ENCODE peak calls at places on chromosomes 13 and 19, in nine cellular contexts. One of them, this sample, is unnamed.

GRCh38 chr13:33556828-33557227 is 261.1 kb upstream of the RFC3 start:
- DNase-seq in PC-3: peak; percentile 25
- DNase-seq in suprapubic skin: no peak
- DNase-seq in endothelial cell: no peak
- DNase-seq in mesenteric fat pad: no peak
- DNase-seq in EL: no peak
- DNase-seq in mucosa of gallbladder: no peak
- DNase-seq in left kidney: no peak
- DNase-seq in stimulated activated CD4-positive, alpha-beta T cell treated with anti-CD3 and anti-CD28 coated beads, Interleukin-15, amount 100 ng/mL, for 24 hours: no peak
- DNase-seq in this sample: no peak

GRCh38 chr13:53398051-53398450 is 369.4 kb downstream of the OLFM4 start:
- DNase-seq in PC-3: no peak
- DNase-seq in suprapubic skin: no peak
- DNase-seq in endothelial cell: no peak
- DNase-seq in mesenteric fat pad: no peak
- DNase-seq in EL: no peak
- DNase-seq in mucosa of gallbladder: no peak
- DNase-seq in left kidney: no peak
- DNase-seq in stimulated activated CD4-positive, alpha-beta T cell treated with anti-CD3 and anti-CD28 coated beads, Interleukin-15, amount 100 ng/mL, for 24 hours: no peak
- DNase-seq in this sample: no peak

GRCh38 chr13:26062853-26063444 is 11.1 kb upstream of the SHISA2 start:
- DNase-seq in PC-3: peak; percentile 76
- DNase-seq in suprapubic skin: no peak
- DNase-seq in endothelial cell: peak; percentile 54
- DNase-seq in mesenteric fat pad: no peak
- DNase-seq in EL: peak; percentile 43
- DNase-seq in mucosa of gallbladder: peak; percentile 53
- DNase-seq in left kidney: peak; percentile 86
- DNase-seq in stimulated activated CD4-positive, alpha-beta T cell treated with anti-CD3 and anti-CD28 coated beads, Interleukin-15, amount 100 ng/mL, for 24 hours: peak; percentile 29
- DNase-seq in this sample: peak; percentile 93

GRCh38 chr13:83057119-83057518 is 825.2 kb downstream of the SLITRK1 start:
- DNase-seq in PC-3: peak; percentile 14
- DNase-seq in suprapubic skin: no peak
- DNase-seq in endothelial cell: no peak
- DNase-seq in mesenteric fat pad: no peak
- DNase-seq in EL: peak; percentile 53
- DNase-seq in mucosa of gallbladder: no peak
- DNase-seq in left kidney: no peak
- DNase-seq in stimulated activated CD4-positive, alpha-beta T cell treated with anti-CD3 and anti-CD28 coated beads, Interleukin-15, amount 100 ng/mL, for 24 hours: no peak
- DNase-seq in this sample: no peak

GRCh38 chr19:2236285-2237050 is at the start of the genes PLEKHJ1 and SF3A2:
- DNase-seq in PC-3: peak; percentile 94
- DNase-seq in suprapubic skin: peak; percentile 98
- DNase-seq in endothelial cell: peak; percentile 98
- DNase-seq in mesenteric fat pad: peak; percentile 100
- DNase-seq in EL: peak; percentile 98
- DNase-seq in mucosa of gallbladder: peak; percentile 96
- DNase-seq in left kidney: peak; percentile 99
- DNase-seq in stimulated activated CD4-positive, alpha-beta T cell treated with anti-CD3 and anti-CD28 coated beads, Interleukin-15, amount 100 ng/mL, for 24 hours: peak; percentile 98
- DNase-seq in this sample: peak; percentile 94

GRCh38 chr13:20127563-20128458 is 33.0 kb downstream of the GJA3 start:
- DNase-seq in PC-3: peak; percentile 66
- DNase-seq in suprapubic skin: peak; percentile 82
- DNase-seq in endothelial cell: peak; percentile 51
- DNase-seq in mesenteric fat pad: peak; percentile 93
- DNase-seq in EL: peak; percentile 65
- DNase-seq in mucosa of gallbladder: peak; percentile 52
- DNase-seq in left kidney: peak; percentile 85
- DNase-seq in stimulated activated CD4-positive, alpha-beta T cell treated with anti-CD3 and anti-CD28 coated beads, Interleukin-15, amount 100 ng/mL, for 24 hours: peak; percentile 56
- DNase-seq in this sample: peak; percentile 87

GRCh38 chr13:28792992-28793391 is 27.1 kb upstream of the MTUS2 start:
- DNase-seq in PC-3: no peak
- DNase-seq in suprapubic skin: no peak
- DNase-seq in endothelial cell: no peak
- DNase-seq in mesenteric fat pad: no peak
- DNase-seq in EL: peak; percentile 77
- DNase-seq in mucosa of gallbladder: no peak
- DNase-seq in left kidney: no peak
- DNase-seq in stimulated activated CD4-positive, alpha-beta T cell treated with anti-CD3 and anti-CD28 coated beads, Interleukin-15, amount 100 ng/mL, for 24 hours: no peak
- DNase-seq in this sample: peak; percentile 26

GRCh38 chr19:8831373-8831772 is 731 bp downstream of the ZNF558 start:
- DNase-seq in PC-3: no peak
- DNase-seq in suprapubic skin: no peak
- DNase-seq in endothelial cell: no peak
- DNase-seq in mesenteric fat pad: no peak
- DNase-seq in EL: no peak
- DNase-seq in mucosa of gallbladder: no peak
- DNase-seq in left kidney: no peak
- DNase-seq in stimulated activated CD4-positive, alpha-beta T cell treated with anti-CD3 and anti-CD28 coated beads, Interleukin-15, amount 100 ng/mL, for 24 hours: no peak
- DNase-seq in this sample: no peak

GRCh38 chr19:1884291-1884718 is 991 bp downstream of the ABHD17A start:
- DNase-seq in PC-3: no peak
- DNase-seq in suprapubic skin: no peak
- DNase-seq in endothelial cell: no peak
- DNase-seq in mesenteric fat pad: no peak
- DNase-seq in EL: no peak
- DNase-seq in mucosa of gallbladder: no peak
- DNase-seq in left kidney: no peak
- DNase-seq in stimulated activated CD4-positive, alpha-beta T cell treated with anti-CD3 and anti-CD28 coated beads, Interleukin-15, amount 100 ng/mL, for 24 hours: no peak
- DNase-seq in this sample: peak; percentile 7

GRCh38 chr19:38769635-38770211 is 3.6 kb downstream of the LGALS7 start:
- DNase-seq in PC-3: no peak
- DNase-seq in suprapubic skin: peak; percentile 95
- DNase-seq in endothelial cell: peak; percentile 87
- DNase-seq in mesenteric fat pad: peak; percentile 97
- DNase-seq in EL: peak; percentile 68
- DNase-seq in mucosa of gallbladder: peak; percentile 87
- DNase-seq in left kidney: peak; percentile 91
- DNase-seq in stimulated activated CD4-positive, alpha-beta T cell treated with anti-CD3 and anti-CD28 coated beads, Interleukin-15, amount 100 ng/mL, for 24 hours: peak; percentile 90
- DNase-seq in this sample: peak; percentile 92

GRCh38 chr19:40621966-40622772 is 21.0 kb downstream of the LTBP4 start:
- DNase-seq in PC-3: no peak
- DNase-seq in suprapubic skin: no peak
- DNase-seq in endothelial cell: no peak
- DNase-seq in mesenteric fat pad: no peak
- DNase-seq in EL: no peak
- DNase-seq in mucosa of gallbladder: no peak
- DNase-seq in left kidney: no peak
- DNase-seq in stimulated activated CD4-positive, alpha-beta T cell treated with anti-CD3 and anti-CD28 coated beads, Interleukin-15, amount 100 ng/mL, for 24 hours: no peak
- DNase-seq in this sample: no peak

GRCh38 chr13:95235944-95236343 is 65.3 kb downstream of the ABCC4 start:
- DNase-seq in PC-3: no peak
- DNase-seq in suprapubic skin: no peak
- DNase-seq in endothelial cell: no peak
- DNase-seq in mesenteric fat pad: no peak
- DNase-seq in EL: no peak
- DNase-seq in mucosa of gallbladder: no peak
- DNase-seq in left kidney: no peak
- DNase-seq in stimulated activated CD4-positive, alpha-beta T cell treated with anti-CD3 and anti-CD28 coated beads, Interleukin-15, amount 100 ng/mL, for 24 hours: no peak
- DNase-seq in this sample: no peak

GRCh38 chr13:80037505-80037888 is 303.4 kb downstream of the SPRY2 start:
- DNase-seq in PC-3: peak; percentile 84
- DNase-seq in suprapubic skin: no peak
- DNase-seq in endothelial cell: no peak
- DNase-seq in mesenteric fat pad: no peak
- DNase-seq in EL: peak; percentile 91
- DNase-seq in mucosa of gallbladder: no peak
- DNase-seq in left kidney: no peak
- DNase-seq in stimulated activated CD4-positive, alpha-beta T cell treated with anti-CD3 and anti-CD28 coated beads, Interleukin-15, amount 100 ng/mL, for 24 hours: no peak
- DNase-seq in this sample: no peak

GRCh38 chr19:33192010-33192409 is 2.1 kb upstream of the LRP3 start:
- DNase-seq in PC-3: no peak
- DNase-seq in suprapubic skin: no peak
- DNase-seq in endothelial cell: no peak
- DNase-seq in mesenteric fat pad: no peak
- DNase-seq in EL: no peak
- DNase-seq in mucosa of gallbladder: no peak
- DNase-seq in left kidney: no peak
- DNase-seq in stimulated activated CD4-positive, alpha-beta T cell treated with anti-CD3 and anti-CD28 coated beads, Interleukin-15, amount 100 ng/mL, for 24 hours: no peak
- DNase-seq in this sample: no peak

GRCh38 chr13:30346159-30346788 is 38.9 kb upstream of the KATNAL1 start:
- DNase-seq in PC-3: no peak
- DNase-seq in suprapubic skin: no peak
- DNase-seq in endothelial cell: no peak
- DNase-seq in mesenteric fat pad: no peak
- DNase-seq in EL: no peak
- DNase-seq in mucosa of gallbladder: peak; percentile 67
- DNase-seq in left kidney: no peak
- DNase-seq in stimulated activated CD4-positive, alpha-beta T cell treated with anti-CD3 and anti-CD28 coated beads, Interleukin-15, amount 100 ng/mL, for 24 hours: peak; percentile 62
- DNase-seq in this sample: no peak

GRCh38 chr13:45626731-45627374 is 11.3 kb upstream of the ERICH6B start:
- DNase-seq in PC-3: peak; percentile 42
- DNase-seq in suprapubic skin: no peak
- DNase-seq in endothelial cell: no peak
- DNase-seq in mesenteric fat pad: no peak
- DNase-seq in EL: peak; percentile 62
- DNase-seq in mucosa of gallbladder: no peak
- DNase-seq in left kidney: no peak
- DNase-seq in stimulated activated CD4-positive, alpha-beta T cell treated with anti-CD3 and anti-CD28 coated beads, Interleukin-15, amount 100 ng/mL, for 24 hours: no peak
- DNase-seq in this sample: no peak

GRCh38 chr13:20125129-20125782 is 35.6 kb downstream of the GJA3 start:
- DNase-seq in PC-3: peak; percentile 59
- DNase-seq in suprapubic skin: peak; percentile 8
- DNase-seq in endothelial cell: no peak
- DNase-seq in mesenteric fat pad: peak; percentile 20
- DNase-seq in EL: peak; percentile 65
- DNase-seq in mucosa of gallbladder: no peak
- DNase-seq in left kidney: no peak
- DNase-seq in stimulated activated CD4-positive, alpha-beta T cell treated with anti-CD3 and anti-CD28 coated beads, Interleukin-15, amount 100 ng/mL, for 24 hours: no peak
- DNase-seq in this sample: peak; percentile 36

GRCh38 chr13:109871018-109871370 is 84.6 kb upstream of the IRS2 start:
- DNase-seq in PC-3: peak; percentile 59
- DNase-seq in suprapubic skin: no peak
- DNase-seq in endothelial cell: no peak
- DNase-seq in mesenteric fat pad: no peak
- DNase-seq in EL: peak; percentile 13
- DNase-seq in mucosa of gallbladder: no peak
- DNase-seq in left kidney: no peak
- DNase-seq in stimulated activated CD4-positive, alpha-beta T cell treated with anti-CD3 and anti-CD28 coated beads, Interleukin-15, amount 100 ng/mL, for 24 hours: no peak
- DNase-seq in this sample: no peak

GRCh38 chr19:8161135-8161646 is 11.8 kb upstream of the FBN3 start:
- DNase-seq in PC-3: peak; percentile 76
- DNase-seq in suprapubic skin: no peak
- DNase-seq in endothelial cell: no peak
- DNase-seq in mesenteric fat pad: no peak
- DNase-seq in EL: peak; percentile 31
- DNase-seq in mucosa of gallbladder: no peak
- DNase-seq in left kidney: peak; percentile 66
- DNase-seq in stimulated activated CD4-positive, alpha-beta T cell treated with anti-CD3 and anti-CD28 coated beads, Interleukin-15, amount 100 ng/mL, for 24 hours: peak; percentile 31
- DNase-seq in this sample: no peak

GRCh38 chr19:14496029-14496848 is at the start of gene GIPC1:
- DNase-seq in PC-3: peak; percentile 99
- DNase-seq in suprapubic skin: peak; percentile 98
- DNase-seq in endothelial cell: peak; percentile 98
- DNase-seq in mesenteric fat pad: peak; percentile 99
- DNase-seq in EL: peak; percentile 99
- DNase-seq in mucosa of gallbladder: peak; percentile 97
- DNase-seq in left kidney: peak; percentile 100
- DNase-seq in stimulated activated CD4-positive, alpha-beta T cell treated with anti-CD3 and anti-CD28 coated beads, Interleukin-15, amount 100 ng/mL, for 24 hours: peak; percentile 90
- DNase-seq in this sample: peak; percentile 92

This sample was measured in HT-29.